ENCODE peak calls at places on chromosomes 12 and 14, in six cellular contexts. M, N, C, A, K and B are unnamed samples. For H3K4me1, the result is how much of the 10 kb centered on the place peaks cover.

GRCh38 chr12:12791756-12792346 is 6.4 kb downstream of the APOLD1 start:
- DNase-seq in K (peak), M (no peak), A (no peak), C (no peak), N (no peak), B (peak)

GRCh38 chr12:124869011-124869665 is 5.5 kb upstream of the SCARB1 start:
- DNase-seq in M (no peak), C (no peak), A (peak), K (no peak), N (no peak), B (no peak)

GRCh38 chr14:64952598-64953309 is 10.2 kb upstream of the GPX2 start:
- DNase-seq in A (no peak), C (no peak), K (no peak), M (no peak), N (no peak), B (no peak)

GRCh38 chr12:79114896-79115295 is 250.3 kb downstream of the SYT1 start:
- DNase-seq in K (no peak), A (no peak), C (no peak), N (no peak), M (no peak), B (no peak)

GRCh38 chr12:57268264-57268663 is 17.3 kb upstream of the STAC3 start:
- DNase-seq in C (no peak), M (no peak), A (no peak), K (no peak), N (no peak), B (no peak)

GRCh38 chr12:123934829-123935228 is 37.8 kb downstream of the CCDC92 start:
- DNase-seq in M (no peak), A (no peak), N (peak), C (no peak), K (no peak), B (no peak)

GRCh38 chr12:73863541-73863940 is 674.1 kb upstream of the ATXN7L3B start:
- DNase-seq in C (no peak), A (no peak), N (no peak), M (no peak), K (no peak), B (no peak)

GRCh38 chr12:93165384-93165932 is 212.3 kb upstream of the NUDT4 start:
- DNase-seq in K (no peak), M (no peak), C (no peak), N (no peak), A (no peak), B (no peak)

GRCh38 chr14:35296505-35296904 is 4.3 kb downstream of the PSMA6 start:
- DNase-seq in C (no peak), A (no peak), M (no peak), N (no peak), K (no peak), B (no peak)

GRCh38 chr14:67187210-67187609 is 2.0 kb upstream of the GARIN2 start:
- DNase-seq in N (no peak), K (no peak), C (no peak), A (no peak), M (no peak), B (no peak)

GRCh38 chr14:76953196-76953945 is 75.1 kb downstream of the IRF2BPL start:
- DNase-seq in K (peak), A (peak), M (no peak), N (peak), C (peak), B (peak)

GRCh38 chr12:754871-755562 is 2.6 kb downstream of the WNK1 start:
- DNase-seq in M (no peak), N (no peak), C (no peak), K (no peak), A (no peak), B (no peak)

GRCh38 chr14:99391671-99392070 is 89.0 kb downstream of the SETD3 start:
- DNase-seq in N (no peak), K (no peak), C (no peak), A (no peak), M (no peak), B (no peak)

GRCh38 chr14:58677996-58678395 is 40.2 kb downstream of the DACT1 start:
- DNase-seq in A (no peak), N (no peak), C (no peak), K (no peak), M (no peak), B (no peak)

GRCh38 chr12:108310489-108310888 is 28.6 kb downstream of the CMKLR1 start:
- DNase-seq in A (no peak), N (no peak), C (no peak), K (no peak), M (no peak), B (peak)

GRCh38 chr12:113650476-113650875 is 178.8 kb upstream of the LHX5 start:
- DNase-seq in M (no peak), A (no peak), C (no peak), N (no peak), K (no peak), B (no peak)

GRCh38 chr14:95273041-95273978 is 46.4 kb downstream of the CLMN start:
- DNase-seq in K (no peak), M (no peak), N (no peak), C (peak), A (no peak), B (no peak)

GRCh38 chr12:93122569-93123091 is 193.5 kb upstream of the EEA1 start:
- DNase-seq in M (no peak), K (no peak), N (no peak), A (no peak), C (no peak), B (no peak)

GRCh38 chr14:96042218-96042930 is 3.2 kb downstream of the C14orf132 start:
- DNase-seq in M (no peak), C (no peak), K (no peak), N (no peak), A (no peak), B (no peak)

GRCh38 chr12:53078425-53079225 is 565 bp downstream of the SPRYD3 start:
- DNase-seq in C (peak), N (no peak), K (peak), A (no peak), M (peak), B (no peak)

GRCh38 chr12:101097829-101098580 is 112.0 kb downstream of the SLC5A8 start:
- DNase-seq in N (no peak), M (no peak), A (no peak), C (no peak), K (no peak), B (no peak)

GRCh38 chr12:95740751-95741150 is 49.8 kb downstream of the NTN4 start:
- DNase-seq in A (no peak), C (no peak), N (no peak), M (no peak), K (no peak), B (no peak)

GRCh38 chr14:96098309-96098998 is 59.3 kb downstream of the C14orf132 start:
- DNase-seq in C (peak), M (no peak), K (no peak), A (peak), N (peak), B (peak)

GRCh38 chr14:61710853-61711817 is 15.8 kb downstream of the HIF1A start:
- DNase-seq in N (no peak), A (no peak), M (no peak), K (no peak), C (no peak), B (no peak)

GRCh38 chr14:23071244-23071974 is 14.1 kb upstream of the CDH24 start:
- DNase-seq in A (peak), N (peak), C (peak), M (peak), K (peak), B (peak)

GRCh38 chr12:89472508-89472907 is 52.1 kb downstream of the GALNT4 start:
- DNase-seq in N (no peak), A (no peak), K (no peak), M (no peak), C (no peak), B (no peak)

GRCh38 chr12:47828967-47829482 is 9.3 kb upstream of the HDAC7 start:
- DNase-seq in K (peak), A (peak), M (no peak), N (peak), C (peak), B (peak)

GRCh38 chr12:104958946-104959841 is 1.1 kb upstream of the SLC41A2 start:
- DNase-seq in A (no peak), C (no peak), N (no peak), M (no peak), K (no peak), B (no peak)

GRCh38 chr12:94101902-94102660 is 46.3 kb upstream of the PLXNC1 start:
- DNase-seq in N (peak), K (peak), M (peak), A (peak), C (peak), B (peak)

GRCh38 chr12:127143020-127143419 is 1124.0 kb upstream of the TMEM132C start:
- DNase-seq in M (no peak), A (no peak), K (no peak), C (no peak), N (no peak), B (no peak)

GRCh38 chr14:92549853-92550244 is 36.3 kb downstream of the RIN3 start:
- DNase-seq in A (peak), N (peak), K (no peak), C (no peak), M (no peak), B (peak)

GRCh38 chr12:56338643-56339422 is at the start of gene IL23A:
- DNase-seq in N (no peak), M (no peak), A (no peak), C (no peak), K (no peak), B (no peak)

GRCh38 chr14:100439781-100440180 is 116.6 kb downstream of the SLC25A47 start:
- DNase-seq in C (no peak), N (no peak), M (no peak), K (peak), A (no peak), B (peak)

GRCh38 chr14:97306785-97307246 is 509.6 kb downstream of the VRK1 start:
- DNase-seq in N (no peak), M (no peak), C (no peak), K (no peak), A (no peak), B (no peak)

GRCh38 chr14:82766128-82766527 is 1232.5 kb upstream of the SEL1L start:
- DNase-seq in K (no peak), C (no peak), N (no peak), A (no peak), M (no peak), B (no peak)

GRCh38 chr14:52950898-52951729 is at the start of gene FERMT2:
- DNase-seq in A (peak), M (peak), K (peak), N (peak), C (peak), B (peak)

GRCh38 chr14:68585690-68586089 is 207.2 kb downstream of the ZFP36L1 start:
- DNase-seq in C (no peak), N (no peak), M (no peak), K (peak), A (no peak), B (peak)

GRCh38 chr12:109531411-109531810 is 41.9 kb downstream of the MMAB start:
- DNase-seq in A (no peak), M (no peak), N (no peak), K (no peak), C (no peak), B (no peak)

GRCh38 chr14:103885509-103885932 is 38.1 kb upstream of the PPP1R13B start:
- DNase-seq in N (no peak), A (no peak), M (no peak), K (no peak), C (no peak), B (no peak)

GRCh38 chr14:71119075-71119474 is 211.8 kb downstream of the PCNX1 start:
- DNase-seq in A (no peak), K (no peak), M (no peak), N (no peak), C (no peak), B (no peak)
- H3K4me1 ChIP-seq in A (under half), K (under half), M (under half), N (under half), C (under half), B (under half)

GRCh38 chr12:82852529-82852928 is 165.8 kb downstream of the TMTC2 start:
- DNase-seq in M (no peak), N (no peak), K (no peak), C (no peak), A (no peak), B (no peak)

GRCh38 chr12:82848846-82849245 is 162.1 kb downstream of the TMTC2 start:
- DNase-seq in N (no peak), C (no peak), K (no peak), A (no peak), M (no peak), B (no peak)
- H3K4me1 ChIP-seq in N (under half), C (under half), K (under half), A (under half), M (under half), B (under half)

GRCh38 chr12:50676761-50677160 is 87.1 kb upstream of the ATF1 start:
- DNase-seq in M (no peak), K (no peak), A (no peak), C (no peak), N (no peak), B (no peak)
- H3K4me1 ChIP-seq in M (under half), K (under half), A (under half), C (under half), N (under half), B (under half)

GRCh38 chr12:122086641-122087285 is 8.2 kb downstream of the MLXIP start:
- DNase-seq in M (no peak), C (no peak), A (no peak), K (no peak), N (no peak), B (no peak)
- H3K4me1 ChIP-seq in M (under half), C (half or more), A (under half), K (under half), N (under half), B (under half)

DNA sequence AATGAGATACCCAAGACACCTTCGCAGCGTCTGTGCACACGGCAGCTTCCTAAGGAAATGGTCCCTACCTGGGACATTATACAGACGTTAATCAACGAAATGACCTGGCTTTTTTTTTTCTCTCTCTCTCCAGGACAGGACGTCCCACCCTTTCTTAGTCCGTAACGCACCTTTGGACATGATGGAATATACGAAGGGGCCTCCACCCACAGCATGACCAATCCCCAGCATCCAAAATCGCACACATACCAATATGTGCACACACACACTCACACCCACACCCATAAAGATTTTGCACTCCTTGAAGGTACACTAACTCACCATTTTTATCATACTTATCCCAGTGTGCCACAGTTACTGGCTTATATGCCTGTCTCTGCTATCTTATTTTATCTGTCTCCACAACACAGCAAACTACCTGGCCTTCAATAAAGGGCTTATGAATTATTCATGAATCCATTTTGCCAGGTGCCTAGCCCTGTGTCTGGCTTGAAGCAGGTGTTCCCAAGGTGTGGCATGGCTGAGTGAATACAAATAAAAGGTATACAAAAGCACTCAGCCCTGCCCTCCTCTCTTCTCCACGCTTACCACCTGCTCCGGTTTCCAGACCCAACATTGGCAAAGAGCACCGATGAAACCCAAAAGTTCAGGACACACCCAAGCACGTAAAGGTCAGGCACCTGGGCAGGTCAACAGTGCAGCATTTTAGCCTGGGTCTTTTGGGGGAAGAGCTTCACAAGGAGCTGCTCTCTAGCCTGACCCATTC is 2.2 kb downstream of the SCNN1A start:
- DNase-seq in C (peak), A (no peak), K (no peak), N (no peak), M (no peak), B (no peak)
- H3K4me1 ChIP-seq in C (under half), A (under half), K (under half), N (under half), M (under half), B (under half)

GRCh38 chr12:54385251-54385914 is 850 bp upstream of the ZNF385A start:
- DNase-seq in N (no peak), A (no peak), C (no peak), K (no peak), M (no peak), B (no peak)
- H3K4me1 ChIP-seq in N (under half), A (under half), C (under half), K (under half), M (under half), B (under half)

GRCh38 chr12:10563002-10563401 is 50.4 kb downstream of the MAGOHB start:
- DNase-seq in A (no peak), C (no peak), M (no peak), N (no peak), K (no peak), B (no peak)
- H3K4me1 ChIP-seq in A (under half), C (under half), M (under half), N (under half), K (under half), B (under half)

DNA sequence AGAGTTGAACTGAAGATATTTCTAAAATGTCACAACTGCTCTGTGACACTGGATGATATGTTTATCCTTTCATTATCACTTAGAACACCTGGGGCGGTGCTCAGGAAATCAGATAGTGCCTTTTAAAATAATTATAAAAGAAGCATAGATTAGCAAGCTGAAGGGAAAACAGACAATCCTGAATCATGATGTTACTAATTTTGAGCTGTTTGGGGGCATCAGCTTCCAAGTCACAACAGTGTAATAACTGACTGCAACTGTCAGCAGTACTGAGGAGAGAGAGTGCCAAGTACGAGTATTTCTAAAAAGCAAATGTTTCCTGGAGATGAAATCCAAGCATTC is 380.2 kb downstream of the EGLN3 start:
- DNase-seq in C (no peak), K (no peak), A (no peak), M (no peak), N (no peak), B (no peak)
- H3K4me1 ChIP-seq in C (under half), K (under half), A (under half), M (under half), N (under half), B (under half)